ENCODE peak calls at places on chromosomes 4 and X, in six cellular contexts. One of them, this sample, is unnamed. For H3K36me3, the result is how much of the 10 kb centered on the place peaks cover.

GRCh38 chr4:155906554-155907247 is 3.2 kb downstream of the TDO2 start:
- DNase-seq in CD4-positive, alpha-beta memory T cell: no peak
- DNase-seq in mammary epithelial cell: peak
- DNase-seq in astrocyte: peak
- DNase-seq in right lobe of liver: no peak
- DNase-seq in cardiac muscle cell: peak
- DNase-seq in this sample: no peak

GRCh38 chr4:46441116-46441859 is 51.4 kb upstream of the GABRA2 start:
- DNase-seq in right lobe of liver: no peak
- DNase-seq in astrocyte: no peak
- DNase-seq in cardiac muscle cell: peak
- DNase-seq in mammary epithelial cell: peak
- DNase-seq in CD4-positive, alpha-beta memory T cell: no peak
- DNase-seq in this sample: no peak

GRCh38 chrX:29470029-29470428 is 745.3 kb upstream of the MAGEB2 start:
- DNase-seq in CD4-positive, alpha-beta memory T cell: no peak
- DNase-seq in mammary epithelial cell: peak
- DNase-seq in astrocyte: peak
- DNase-seq in right lobe of liver: no peak
- DNase-seq in cardiac muscle cell: peak
- DNase-seq in this sample: no peak

GRCh38 chr4:133594246-133595207 is 445.4 kb downstream of the PCDH10 start:
- DNase-seq in astrocyte: peak
- DNase-seq in CD4-positive, alpha-beta memory T cell: no peak
- DNase-seq in mammary epithelial cell: peak
- DNase-seq in right lobe of liver: no peak
- DNase-seq in cardiac muscle cell: peak
- DNase-seq in this sample: no peak

GRCh38 chrX:69022430-69022829 is 142.8 kb downstream of the PJA1 start:
- DNase-seq in right lobe of liver: no peak
- DNase-seq in CD4-positive, alpha-beta memory T cell: no peak
- DNase-seq in astrocyte: no peak
- DNase-seq in cardiac muscle cell: no peak
- DNase-seq in mammary epithelial cell: no peak
- DNase-seq in this sample: no peak

GRCh38 chrX:28988246-28988645 is 401.0 kb downstream of the IL1RAPL1 start:
- DNase-seq in CD4-positive, alpha-beta memory T cell: no peak
- DNase-seq in cardiac muscle cell: no peak
- DNase-seq in mammary epithelial cell: no peak
- DNase-seq in astrocyte: no peak
- DNase-seq in right lobe of liver: no peak
- DNase-seq in this sample: no peak

GRCh38 chr4:154618708-154619315 is 6.4 kb upstream of the FGG start:
- DNase-seq in astrocyte: peak
- DNase-seq in mammary epithelial cell: peak
- DNase-seq in CD4-positive, alpha-beta memory T cell: peak
- DNase-seq in cardiac muscle cell: peak
- DNase-seq in right lobe of liver: peak
- DNase-seq in this sample: peak

GRCh38 chr4:25103423-25103822 is 56.8 kb downstream of the SEPSECS start:
- DNase-seq in astrocyte: no peak
- DNase-seq in right lobe of liver: no peak
- DNase-seq in CD4-positive, alpha-beta memory T cell: no peak
- DNase-seq in mammary epithelial cell: no peak
- DNase-seq in cardiac muscle cell: peak
- DNase-seq in this sample: no peak

GRCh38 chr4:101183658-101184373 is 163.5 kb downstream of the PPP3CA start:
- DNase-seq in astrocyte: peak
- DNase-seq in cardiac muscle cell: no peak
- DNase-seq in mammary epithelial cell: peak
- DNase-seq in CD4-positive, alpha-beta memory T cell: no peak
- DNase-seq in right lobe of liver: no peak
- DNase-seq in this sample: no peak

GRCh38 chr4:13966241-13967195 is 339.0 kb upstream of the BOD1L1 start:
- DNase-seq in right lobe of liver: no peak
- DNase-seq in astrocyte: peak
- DNase-seq in cardiac muscle cell: peak
- DNase-seq in mammary epithelial cell: peak
- DNase-seq in CD4-positive, alpha-beta memory T cell: no peak
- DNase-seq in this sample: peak

GRCh38 chr4:124527364-124527763 is 185.2 kb downstream of the ANKRD50 start:
- DNase-seq in astrocyte: no peak
- DNase-seq in cardiac muscle cell: no peak
- DNase-seq in CD4-positive, alpha-beta memory T cell: no peak
- DNase-seq in right lobe of liver: no peak
- DNase-seq in mammary epithelial cell: no peak
- DNase-seq in this sample: no peak

GRCh38 chrX:9861711-9862110 is 75.5 kb downstream of the SHROOM2 start:
- DNase-seq in right lobe of liver: no peak
- DNase-seq in mammary epithelial cell: no peak
- DNase-seq in astrocyte: no peak
- DNase-seq in cardiac muscle cell: no peak
- DNase-seq in CD4-positive, alpha-beta memory T cell: no peak
- DNase-seq in this sample: peak

GRCh38 chrX:68719904-68720614 is 72.6 kb downstream of the STARD8 start:
- DNase-seq in mammary epithelial cell: no peak
- DNase-seq in cardiac muscle cell: no peak
- DNase-seq in CD4-positive, alpha-beta memory T cell: no peak
- DNase-seq in astrocyte: no peak
- DNase-seq in right lobe of liver: peak
- DNase-seq in this sample: peak

GRCh38 chr4:126533176-126533575 is 1099.6 kb upstream of the INTU start:
- DNase-seq in CD4-positive, alpha-beta memory T cell: no peak
- DNase-seq in right lobe of liver: no peak
- DNase-seq in astrocyte: peak
- DNase-seq in mammary epithelial cell: no peak
- DNase-seq in cardiac muscle cell: peak
- DNase-seq in this sample: no peak

GRCh38 chr4:113094802-113095201 is 45.3 kb downstream of the ANK2 start:
- DNase-seq in cardiac muscle cell: peak
- DNase-seq in astrocyte: peak
- DNase-seq in right lobe of liver: no peak
- DNase-seq in mammary epithelial cell: no peak
- DNase-seq in CD4-positive, alpha-beta memory T cell: no peak
- DNase-seq in this sample: peak

GRCh38 chr4:185137233-185137925 is 5.7 kb upstream of the SLC25A4 start:
- DNase-seq in mammary epithelial cell: no peak
- DNase-seq in CD4-positive, alpha-beta memory T cell: no peak
- DNase-seq in right lobe of liver: no peak
- DNase-seq in astrocyte: no peak
- DNase-seq in cardiac muscle cell: no peak
- DNase-seq in this sample: no peak

GRCh38 chrX:111837226-111837625 is 38.8 kb upstream of the TRPC5OS start:
- DNase-seq in right lobe of liver: no peak
- DNase-seq in cardiac muscle cell: no peak
- DNase-seq in astrocyte: no peak
- DNase-seq in mammary epithelial cell: no peak
- DNase-seq in CD4-positive, alpha-beta memory T cell: no peak
- DNase-seq in this sample: no peak

GRCh38 chr4:40150932-40151331 is 45.9 kb upstream of the RHOH start:
- DNase-seq in CD4-positive, alpha-beta memory T cell: no peak
- DNase-seq in right lobe of liver: no peak
- DNase-seq in astrocyte: peak
- DNase-seq in mammary epithelial cell: no peak
- DNase-seq in cardiac muscle cell: no peak
- DNase-seq in this sample: no peak

GRCh38 chrX:7690842-7691241 is 152.1 kb upstream of the VCX start:
- DNase-seq in CD4-positive, alpha-beta memory T cell: no peak
- DNase-seq in astrocyte: no peak
- DNase-seq in mammary epithelial cell: no peak
- DNase-seq in right lobe of liver: no peak
- DNase-seq in cardiac muscle cell: no peak
- DNase-seq in this sample: peak

GRCh38 chrX:7689791-7690412 is 153.1 kb upstream of the VCX start:
- DNase-seq in cardiac muscle cell: no peak
- DNase-seq in CD4-positive, alpha-beta memory T cell: no peak
- DNase-seq in astrocyte: no peak
- DNase-seq in mammary epithelial cell: peak
- DNase-seq in right lobe of liver: no peak
- DNase-seq in this sample: no peak
- H3K36me3 ChIP-seq in cardiac muscle cell: under half
- H3K36me3 ChIP-seq in CD4-positive, alpha-beta memory T cell: under half
- H3K36me3 ChIP-seq in astrocyte: under half
- H3K36me3 ChIP-seq in mammary epithelial cell: under half
- H3K36me3 ChIP-seq in right lobe of liver: under half
- H3K36me3 ChIP-seq in this sample: under half

GRCh38 chr4:2684486-2684885 is 71.7 kb downstream of the TNIP2 start:
- DNase-seq in mammary epithelial cell: no peak
- DNase-seq in right lobe of liver: no peak
- DNase-seq in cardiac muscle cell: no peak
- DNase-seq in CD4-positive, alpha-beta memory T cell: no peak
- DNase-seq in astrocyte: no peak
- DNase-seq in this sample: no peak
- H3K36me3 ChIP-seq in mammary epithelial cell: under half
- H3K36me3 ChIP-seq in right lobe of liver: under half
- H3K36me3 ChIP-seq in cardiac muscle cell: under half
- H3K36me3 ChIP-seq in CD4-positive, alpha-beta memory T cell: under half
- H3K36me3 ChIP-seq in astrocyte: under half
- H3K36me3 ChIP-seq in this sample: under half

DNA sequence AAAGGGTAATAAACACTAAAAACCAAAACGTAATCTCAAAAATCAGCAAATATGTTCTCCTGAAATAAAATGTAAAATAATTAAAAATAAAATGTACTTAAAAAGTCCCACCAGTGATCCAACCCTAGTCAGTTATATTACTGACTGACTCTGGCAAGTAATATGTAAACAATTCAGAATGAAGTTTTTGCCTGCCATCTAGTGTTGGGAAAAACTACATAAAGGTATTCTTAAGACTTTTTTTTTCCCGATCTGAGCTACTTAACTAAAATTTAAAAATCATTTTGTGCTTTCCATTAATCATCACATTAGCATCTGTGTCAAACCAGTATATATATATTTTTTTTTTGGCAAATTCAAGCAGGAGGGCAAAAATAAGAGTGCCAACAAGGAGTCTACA is 24.0 kb downstream of the RCHY1 start:
- DNase-seq in cardiac muscle cell: peak
- DNase-seq in CD4-positive, alpha-beta memory T cell: no peak
- DNase-seq in right lobe of liver: no peak
- DNase-seq in mammary epithelial cell: no peak
- DNase-seq in astrocyte: no peak
- DNase-seq in this sample: no peak
- H3K36me3 ChIP-seq in cardiac muscle cell: half or more
- H3K36me3 ChIP-seq in CD4-positive, alpha-beta memory T cell: under half
- H3K36me3 ChIP-seq in right lobe of liver: under half
- H3K36me3 ChIP-seq in mammary epithelial cell: under half
- H3K36me3 ChIP-seq in astrocyte: under half
- H3K36me3 ChIP-seq in this sample: under half

GRCh38 chr4:7029921-7030320 is 13.3 kb upstream of the TADA2B start:
- DNase-seq in cardiac muscle cell: no peak
- DNase-seq in right lobe of liver: no peak
- DNase-seq in mammary epithelial cell: no peak
- DNase-seq in astrocyte: no peak
- DNase-seq in CD4-positive, alpha-beta memory T cell: no peak
- DNase-seq in this sample: no peak

GRCh38 chr4:7027913-7028312 is 15.3 kb upstream of the TADA2B start:
- DNase-seq in CD4-positive, alpha-beta memory T cell: no peak
- DNase-seq in cardiac muscle cell: no peak
- DNase-seq in mammary epithelial cell: no peak
- DNase-seq in right lobe of liver: no peak
- DNase-seq in astrocyte: no peak
- DNase-seq in this sample: no peak

GRCh38 chr4:7030856-7031255 is 12.3 kb upstream of the TADA2B start:
- DNase-seq in mammary epithelial cell: no peak
- DNase-seq in right lobe of liver: peak
- DNase-seq in cardiac muscle cell: no peak
- DNase-seq in CD4-positive, alpha-beta memory T cell: no peak
- DNase-seq in astrocyte: no peak
- DNase-seq in this sample: no peak

GRCh38 chr4:7027284-7027683 is 15.9 kb upstream of the TADA2B start:
- DNase-seq in cardiac muscle cell: no peak
- DNase-seq in astrocyte: no peak
- DNase-seq in CD4-positive, alpha-beta memory T cell: no peak
- DNase-seq in mammary epithelial cell: no peak
- DNase-seq in right lobe of liver: no peak
- DNase-seq in this sample: no peak

GRCh38 chr4:7029212-7029611 is 14.0 kb upstream of the TADA2B start:
- DNase-seq in cardiac muscle cell: no peak
- DNase-seq in astrocyte: no peak
- DNase-seq in right lobe of liver: peak
- DNase-seq in mammary epithelial cell: no peak
- DNase-seq in CD4-positive, alpha-beta memory T cell: no peak
- DNase-seq in this sample: no peak
- H3K36me3 ChIP-seq in cardiac muscle cell: under half
- H3K36me3 ChIP-seq in astrocyte: under half
- H3K36me3 ChIP-seq in right lobe of liver: under half
- H3K36me3 ChIP-seq in mammary epithelial cell: under half
- H3K36me3 ChIP-seq in CD4-positive, alpha-beta memory T cell: half or more
- H3K36me3 ChIP-seq in this sample: under half

DNA sequence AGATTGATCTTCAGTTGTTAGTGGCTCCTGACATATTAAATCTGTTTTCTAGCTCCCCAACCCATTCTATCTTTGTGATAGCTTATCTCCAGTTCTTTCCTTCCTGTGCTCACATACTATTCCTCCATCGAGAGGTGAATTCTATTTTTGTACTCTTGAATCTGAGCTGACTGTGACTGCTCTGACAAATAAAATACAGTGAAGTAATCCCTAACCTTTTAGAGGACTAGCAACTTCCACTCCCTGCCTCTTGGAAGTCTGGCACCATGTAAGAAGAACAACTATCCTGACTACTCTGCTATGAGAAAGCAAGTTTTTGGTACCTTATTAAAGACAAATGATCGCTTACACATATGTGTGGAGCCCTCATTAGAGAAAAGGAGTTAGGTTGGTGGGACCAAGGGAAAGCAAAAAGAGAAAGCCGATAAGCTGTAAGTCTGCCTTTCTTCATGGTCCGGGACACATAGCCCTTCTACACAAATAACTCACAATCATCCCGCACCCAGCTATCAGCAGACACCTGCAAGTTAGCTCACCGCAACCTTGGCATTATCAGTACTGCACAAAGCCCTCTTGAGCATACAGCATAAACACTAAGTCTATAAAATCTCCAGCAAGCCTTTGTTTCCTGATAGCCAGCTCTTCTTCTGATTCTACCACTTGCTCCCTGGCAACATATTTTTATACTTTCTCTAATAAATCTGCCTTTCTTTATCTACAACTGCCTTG is 13.5 kb upstream of the PPM1K start:
- DNase-seq in CD4-positive, alpha-beta memory T cell: no peak
- DNase-seq in right lobe of liver: no peak
- DNase-seq in astrocyte: no peak
- DNase-seq in mammary epithelial cell: no peak
- DNase-seq in cardiac muscle cell: no peak
- DNase-seq in this sample: no peak
- H3K36me3 ChIP-seq in CD4-positive, alpha-beta memory T cell: under half
- H3K36me3 ChIP-seq in right lobe of liver: under half
- H3K36me3 ChIP-seq in astrocyte: under half
- H3K36me3 ChIP-seq in mammary epithelial cell: under half
- H3K36me3 ChIP-seq in cardiac muscle cell: under half
- H3K36me3 ChIP-seq in this sample: under half

GRCh38 chr4:122259849-122260248 is 107.7 kb downstream of the BLTP1 start:
- DNase-seq in CD4-positive, alpha-beta memory T cell: no peak
- DNase-seq in cardiac muscle cell: no peak
- DNase-seq in astrocyte: no peak
- DNase-seq in right lobe of liver: no peak
- DNase-seq in mammary epithelial cell: no peak
- DNase-seq in this sample: no peak
- H3K36me3 ChIP-seq in CD4-positive, alpha-beta memory T cell: half or more
- H3K36me3 ChIP-seq in cardiac muscle cell: half or more
- H3K36me3 ChIP-seq in astrocyte: under half
- H3K36me3 ChIP-seq in right lobe of liver: under half
- H3K36me3 ChIP-seq in mammary epithelial cell: under half
- H3K36me3 ChIP-seq in this sample: under half

This sample was measured in H7.